ENCODE peak calls at places on chromosomes 7 and 10, in five cellular contexts. O is body of pancreas, N is neural crest cell, A is fibroblast of lung, Y is thyroid gland. V is an unnamed sample.

GRCh38 chr10:25972631-25973030 is 38.6 kb downstream of the MYO3A start:
- DNase-seq in O (no peak), A (no peak), Y (no peak), N (no peak), V (no peak)

GRCh38 chr7:5773661-5774086 is 7.8 kb downstream of the RNF216 start:
- DNase-seq in Y (peak), A (peak), N (no peak), O (no peak), V (no peak)

GRCh38 chr10:5890519-5890878 is 456 bp downstream of the FBH1 start:
- DNase-seq in A (peak), O (peak), N (peak), Y (no peak), V (no peak)

GRCh38 chr7:50641442-50642405 is 76.5 kb upstream of the DDC start:
- DNase-seq in Y (no peak), N (no peak), O (peak), A (no peak), V (no peak)

GRCh38 chr10:34698979-34699378 is 116.1 kb downstream of the PARD3 start:
- DNase-seq in O (peak), N (no peak), Y (no peak), A (peak), V (no peak)

GRCh38 chr10:46229144-46229563 is 57.6 kb upstream of the ANTXRL start:
- DNase-seq in N (peak), O (peak), Y (no peak), A (no peak), V (no peak)

GRCh38 chr7:94313926-94314325 is 80.8 kb upstream of the COL1A2 start:
- DNase-seq in A (peak), N (no peak), O (no peak), Y (no peak), V (no peak)

GRCh38 chr10:51843966-51844365 is 144.6 kb upstream of the CSTF2T start:
- DNase-seq in N (no peak), O (no peak), Y (no peak), A (no peak), V (no peak)

GRCh38 chr10:119079572-119080520 is 771 bp downstream of the EIF3A start:
- DNase-seq in Y (peak), O (peak), N (peak), A (peak), V (peak)

GRCh38 chr10:95601116-95601719 is 40.0 kb upstream of the SORBS1 start:
- DNase-seq in Y (peak), A (peak), N (peak), O (peak), V (peak)

GRCh38 chr10:62613429-62613828 is 191.1 kb upstream of the ADO start:
- DNase-seq in N (no peak), Y (no peak), A (peak), O (no peak), V (no peak)

GRCh38 chr10:3887885-3888476 is 103.0 kb upstream of the KLF6 start:
- DNase-seq in A (peak), N (no peak), Y (no peak), O (no peak), V (peak)

GRCh38 chr10:50740351-50740688 is 584 bp downstream of the ASAH2B start:
- DNase-seq in A (peak), N (no peak), O (peak), Y (no peak), V (no peak)

GRCh38 chr7:38007096-38007495 is 86.7 kb downstream of the EPDR1 start:
- DNase-seq in Y (no peak), N (no peak), A (no peak), O (no peak), V (no peak)

GRCh38 chr7:27179503-27180430 is 5.3 kb downstream of the HOXA11 start:
- DNase-seq in A (peak), Y (peak), O (peak), N (peak), V (peak)

GRCh38 chr7:117281562-117281961 is 41.3 kb downstream of the WNT2 start:
- DNase-seq in A (no peak), O (no peak), N (no peak), Y (peak), V (no peak)

GRCh38 chr7:26646666-26647065 is 217.7 kb downstream of the SKAP2 start:
- DNase-seq in Y (no peak), N (no peak), O (no peak), A (no peak), V (no peak)

GRCh38 chr7:55413442-55413841 is 48.3 kb downstream of the LANCL2 start:
- DNase-seq in O (no peak), Y (no peak), A (no peak), N (no peak), V (no peak)

GRCh38 chr10:133277277-133277992 is 767 bp upstream of the ADAM8 start:
- DNase-seq in Y (no peak), O (no peak), A (no peak), N (no peak), V (no peak)

GRCh38 chr10:121457729-121458128 is 140.5 kb downstream of the FGFR2 start:
- DNase-seq in Y (no peak), A (no peak), O (no peak), N (no peak), V (no peak)

GRCh38 chr10:102242118-102242485 is 790 bp upstream of the PITX3 start:
- DNase-seq in Y (no peak), N (no peak), O (no peak), A (no peak), V (no peak)

GRCh38 chr10:15661574-15661973 is 58.1 kb downstream of the ITGA8 start:
- DNase-seq in A (peak), Y (no peak), O (no peak), N (no peak), V (no peak)

GRCh38 chr10:15658099-15658702 is 61.5 kb downstream of the ITGA8 start:
- DNase-seq in Y (no peak), N (no peak), O (no peak), A (no peak), V (no peak)

GRCh38 chr10:15660990-15661389 is 58.7 kb downstream of the ITGA8 start:
- DNase-seq in O (no peak), N (no peak), Y (no peak), A (no peak), V (no peak)
- TF ChIP-seq CTCF in O (no peak), N (no peak), Y (no peak), A (no peak), V (no peak)

GRCh38 chr7:17403996-17404395 is 105.5 kb downstream of the AHR start:
- DNase-seq in O (no peak), N (no peak), A (no peak), Y (no peak), V (no peak)
- TF ChIP-seq CTCF in O (no peak), N (no peak), A (no peak), Y (no peak), V (no peak)

DNA sequence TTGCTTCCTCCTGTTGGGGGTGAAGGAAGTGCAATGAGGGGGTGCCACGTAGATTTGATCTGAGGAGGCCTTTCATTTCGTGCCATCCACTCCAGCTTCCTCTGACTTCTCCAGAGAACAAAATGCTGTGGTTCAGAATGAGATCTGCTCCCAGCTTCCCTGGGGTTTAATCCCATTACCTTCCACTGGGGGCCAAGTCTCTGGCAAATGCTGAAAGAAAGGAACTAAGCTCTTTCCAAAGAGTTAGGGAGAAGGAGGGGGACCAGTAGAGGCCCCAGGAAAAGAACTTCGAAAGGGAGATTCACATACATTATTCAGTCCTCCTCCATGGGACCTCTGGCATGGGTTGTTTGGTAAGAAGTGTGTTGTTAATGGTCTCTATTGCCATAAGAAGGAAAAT is 727.0 kb downstream of the TYW1 start:
- DNase-seq in A (no peak), Y (no peak), O (no peak), N (no peak), V (no peak)
- TF ChIP-seq CTCF in A (no peak), Y (no peak), O (no peak), N (no peak), V (no peak)

GRCh38 chr7:32290015-32290414 is 200.2 kb downstream of the LSM5 start:
- DNase-seq in Y (peak), N (no peak), O (no peak), A (no peak), V (no peak)

DNA sequence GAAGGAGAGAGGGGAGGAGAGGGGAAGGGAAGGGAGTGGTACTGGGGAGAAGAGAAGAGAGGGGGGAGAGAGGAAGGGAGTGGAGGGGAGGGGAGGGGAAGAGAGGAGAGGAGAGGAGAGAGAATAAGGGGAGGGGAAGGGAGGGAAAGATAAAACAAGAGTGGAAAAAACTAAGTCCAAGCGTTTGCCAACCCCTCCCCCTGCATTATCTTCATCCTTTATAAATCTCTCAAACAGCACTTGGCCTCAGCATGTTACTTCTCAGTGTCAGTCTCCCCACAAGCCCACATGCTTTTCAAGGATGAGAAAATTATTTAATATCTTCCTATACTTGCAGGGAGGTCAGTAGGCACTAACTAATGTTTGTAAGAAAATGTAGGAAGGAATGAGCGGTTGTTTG is 204.5 kb downstream of the LSM5 start:
- DNase-seq in Y (no peak), A (no peak), O (no peak), N (no peak), V (no peak)
- TF ChIP-seq CTCF in Y (no peak), A (no peak), O (no peak), N (no peak), V (no peak)

GRCh38 chr10:79069325-79070090 is 742 bp downstream of the ZMIZ1 start:
- DNase-seq in N (peak), O (peak), A (peak), Y (peak), V (peak)
- TF ChIP-seq CTCF in N (no peak), O (peak), A (no peak), Y (no peak), V (no peak)

GRCh38 chr10:37495415-37495814 is 362.0 kb downstream of the ZNF248 start:
- DNase-seq in Y (no peak), O (no peak), N (no peak), A (no peak), V (no peak)
- TF ChIP-seq CTCF in Y (peak), O (no peak), N (peak), A (no peak), V (no peak)

GRCh38 chr7:45984386-45985295 is 63.6 kb upstream of the IGFBP3 start:
- DNase-seq in O (no peak), N (no peak), A (no peak), Y (peak), V (no peak)
- TF ChIP-seq CTCF in O (no peak), N (no peak), A (no peak), Y (peak), V (no peak)

V was measured in GM13976.